ENCODE peak calls at places on chromosomes 12 and 14, in nine cellular contexts. V, M, P, F, C, Z, Q, E and W are unnamed samples.

GRCh38 chr12:117580718-117581062 is 219.3 kb upstream of the NOS1 start:
- DNase-seq in V (peak), M (peak), P (peak), F (peak), C (peak), Z (no peak), Q (no peak), E (peak), W (no peak)

GRCh38 chr12:38508246-38508645 is 191.7 kb downstream of the ALG10B start:
- DNase-seq in V (no peak), M (peak), P (no peak), F (no peak), C (no peak), Z (no peak), Q (no peak), E (no peak), W (no peak)

GRCh38 chr14:103748539-103748867 is 32.9 kb downstream of the ZFYVE21 start:
- DNase-seq in V (no peak), M (no peak), P (no peak), F (no peak), C (no peak), Z (no peak), Q (peak), E (no peak), W (no peak)

GRCh38 chr12:6954316-6954710 is 3.2 kb downstream of the PTPN6 start:
- DNase-seq in V (no peak), M (no peak), P (no peak), F (no peak), C (no peak), Z (no peak), Q (no peak), E (no peak), W (no peak)

GRCh38 chr14:65101631-65102440 is 481 bp downstream of the MAX start:
- DNase-seq in V (no peak), M (no peak), P (peak), F (peak), C (no peak), Z (no peak), Q (peak), E (no peak), W (peak)

GRCh38 chr12:83700858-83701257 is 1014.2 kb downstream of the TMTC2 start:
- DNase-seq in V (no peak), M (no peak), P (no peak), F (no peak), C (no peak), Z (no peak), Q (no peak), E (no peak), W (no peak)

GRCh38 chr14:33943081-33943480 is 7.8 kb downstream of the EGLN3 start:
- DNase-seq in V (no peak), M (peak), P (no peak), F (peak), C (no peak), Z (no peak), Q (no peak), E (no peak), W (no peak)

GRCh38 chr14:89369656-89370055 is 47.4 kb downstream of the FOXN3 start:
- DNase-seq in V (no peak), M (no peak), P (no peak), F (no peak), C (no peak), Z (no peak), Q (no peak), E (no peak), W (no peak)

GRCh38 chr12:30145351-30146017 is 361.7 kb upstream of the TMTC1 start:
- DNase-seq in V (no peak), M (no peak), P (no peak), F (no peak), C (no peak), Z (no peak), Q (no peak), E (no peak), W (no peak)

GRCh38 chr12:81639196-81639595 is 120.0 kb downstream of the PPFIA2 start:
- DNase-seq in V (no peak), M (no peak), P (no peak), F (no peak), C (no peak), Z (no peak), Q (no peak), E (no peak), W (no peak)

GRCh38 chr12:32988982-32989381 is 92.4 kb upstream of the PKP2 start:
- DNase-seq in V (no peak), M (no peak), P (no peak), F (no peak), C (no peak), Z (no peak), Q (no peak), E (no peak), W (no peak)

GRCh38 chr14:36773558-36773957 is 111.9 kb downstream of the PAX9 start:
- DNase-seq in V (no peak), M (no peak), P (no peak), F (no peak), C (no peak), Z (no peak), Q (no peak), E (no peak), W (no peak)

GRCh38 chr14:91009501-91010152 is 50.8 kb downstream of the RPS6KA5 start:
- DNase-seq in V (no peak), M (no peak), P (no peak), F (no peak), C (no peak), Z (no peak), Q (no peak), E (no peak), W (no peak)

GRCh38 chr12:92550661-92551060 is 152.1 kb upstream of the PLEKHG7 start:
- DNase-seq in V (no peak), M (no peak), P (no peak), F (no peak), C (no peak), Z (no peak), Q (no peak), E (no peak), W (no peak)

GRCh38 chr14:70416322-70416716 is 571 bp downstream of the SYNJ2BP start:
- DNase-seq in V (no peak), M (no peak), P (no peak), F (no peak), C (no peak), Z (no peak), Q (no peak), E (no peak), W (no peak)

GRCh38 chr12:82124711-82125110 is 233.5 kb downstream of the CCDC59 start:
- DNase-seq in V (no peak), M (no peak), P (no peak), F (peak), C (no peak), Z (no peak), Q (no peak), E (no peak), W (no peak)

GRCh38 chr14:74648643-74649042 is 36.6 kb upstream of the LTBP2 start:
- DNase-seq in V (no peak), M (no peak), P (no peak), F (no peak), C (no peak), Z (no peak), Q (no peak), E (no peak), W (no peak)

GRCh38 chr12:104177663-104178501 is 37.7 kb upstream of the TXNRD1 start:
- DNase-seq in V (peak), M (peak), P (peak), F (peak), C (peak), Z (peak), Q (peak), E (peak), W (peak)

GRCh38 chr14:103209054-103209453 is 85.8 kb downstream of the TNFAIP2 start:
- DNase-seq in V (no peak), M (no peak), P (peak), F (no peak), C (no peak), Z (no peak), Q (no peak), E (no peak), W (no peak)

GRCh38 chr12:103824845-103825244 is 16.2 kb downstream of the NT5DC3 start:
- DNase-seq in V (no peak), M (no peak), P (no peak), F (no peak), C (no peak), Z (no peak), Q (no peak), E (no peak), W (no peak)

GRCh38 chr12:123105427-123105826 is 45.5 kb downstream of the PITPNM2 start:
- DNase-seq in V (no peak), M (no peak), P (no peak), F (no peak), C (no peak), Z (no peak), Q (no peak), E (no peak), W (no peak)

GRCh38 chr12:20282411-20282810 is 85.9 kb upstream of the PDE3A start:
- DNase-seq in V (no peak), M (no peak), P (no peak), F (no peak), C (no peak), Z (no peak), Q (no peak), E (no peak), W (no peak)

GRCh38 chr14:84247693-84248092 is 1282.3 kb upstream of the FLRT2 start:
- DNase-seq in V (no peak), M (no peak), P (no peak), F (no peak), C (no peak), Z (no peak), Q (no peak), E (no peak), W (no peak)

GRCh38 chr12:102010265-102010994 is 51.4 kb downstream of the WASHC3 start:
- DNase-seq in V (no peak), M (no peak), P (no peak), F (no peak), C (no peak), Z (no peak), Q (peak), E (no peak), W (no peak)

GRCh38 chr14:80850197-80850814 is 91.2 kb downstream of the CEP128 start:
- DNase-seq in V (peak), M (no peak), P (no peak), F (no peak), C (no peak), Z (no peak), Q (no peak), E (no peak), W (no peak)

GRCh38 chr12:111842556-111843396 is 748 bp downstream of the MAPKAPK5 start:
- DNase-seq in V (no peak), M (no peak), P (peak), F (no peak), C (no peak), Z (peak), Q (peak), E (peak), W (no peak)

GRCh38 chr12:2052861-2053674 is at the start of gene CACNA1C:
- DNase-seq in V (no peak), M (peak), P (peak), F (no peak), C (peak), Z (peak), Q (no peak), E (no peak), W (peak)

GRCh38 chr14:71165121-71165574 is 257.9 kb downstream of the PCNX1 start:
- DNase-seq in V (no peak), M (no peak), P (peak), F (no peak), C (no peak), Z (no peak), Q (no peak), E (no peak), W (peak)

GRCh38 chr14:36684946-36685345 is 23.3 kb downstream of the PAX9 start:
- DNase-seq in V (no peak), M (no peak), P (no peak), F (no peak), C (no peak), Z (no peak), Q (no peak), E (no peak), W (no peak)

GRCh38 chr12:75684678-75685620 is 173.5 kb upstream of the KRR1 start:
- DNase-seq in V (no peak), M (no peak), P (no peak), F (no peak), C (no peak), Z (no peak), Q (no peak), E (no peak), W (no peak)

GRCh38 chr12:100141666-100141997 is 1.0 kb downstream of the BLTP3B start:
- DNase-seq in V (peak), M (no peak), P (no peak), F (peak), C (peak), Z (peak), Q (no peak), E (no peak), W (peak)

GRCh38 chr14:41607966-41608663 is 1.4 kb downstream of the LRFN5 start:
- DNase-seq in V (no peak), M (no peak), P (no peak), F (no peak), C (no peak), Z (no peak), Q (no peak), E (no peak), W (no peak)

GRCh38 chr12:51188359-51189051 is 15.6 kb upstream of the TFCP2 start:
- DNase-seq in V (no peak), M (peak), P (no peak), F (no peak), C (no peak), Z (no peak), Q (peak), E (no peak), W (no peak)

DNA sequence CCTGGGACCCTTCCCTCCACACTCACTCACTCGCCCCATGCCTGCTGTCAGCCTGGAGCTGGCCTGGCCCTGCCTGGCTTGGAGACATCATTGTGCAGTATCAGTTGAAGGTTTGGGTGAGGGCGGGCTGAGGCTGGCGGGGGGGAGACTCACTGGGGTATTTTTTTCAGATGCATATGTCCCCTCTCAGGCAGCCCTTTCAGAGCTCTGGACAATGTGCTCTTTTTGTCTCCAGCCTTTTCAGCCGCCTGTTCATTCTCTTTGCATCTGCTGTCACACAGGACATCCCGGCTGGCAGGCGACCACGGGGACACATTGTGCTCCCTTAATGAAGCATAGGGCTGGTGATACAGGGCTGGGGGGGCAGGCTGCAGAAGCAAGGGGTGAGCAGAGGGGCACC is 57.0 kb upstream of the PARP11 start:
- DNase-seq in V (no peak), M (no peak), P (no peak), F (no peak), C (no peak), Z (no peak), Q (no peak), E (no peak), W (no peak)
- TF ChIP-seq POLR2A in V (no peak), M (no peak), P (no peak), F (no peak), C (no peak), Z (no peak), Q (no peak), E (no peak), W (no peak)

DNA sequence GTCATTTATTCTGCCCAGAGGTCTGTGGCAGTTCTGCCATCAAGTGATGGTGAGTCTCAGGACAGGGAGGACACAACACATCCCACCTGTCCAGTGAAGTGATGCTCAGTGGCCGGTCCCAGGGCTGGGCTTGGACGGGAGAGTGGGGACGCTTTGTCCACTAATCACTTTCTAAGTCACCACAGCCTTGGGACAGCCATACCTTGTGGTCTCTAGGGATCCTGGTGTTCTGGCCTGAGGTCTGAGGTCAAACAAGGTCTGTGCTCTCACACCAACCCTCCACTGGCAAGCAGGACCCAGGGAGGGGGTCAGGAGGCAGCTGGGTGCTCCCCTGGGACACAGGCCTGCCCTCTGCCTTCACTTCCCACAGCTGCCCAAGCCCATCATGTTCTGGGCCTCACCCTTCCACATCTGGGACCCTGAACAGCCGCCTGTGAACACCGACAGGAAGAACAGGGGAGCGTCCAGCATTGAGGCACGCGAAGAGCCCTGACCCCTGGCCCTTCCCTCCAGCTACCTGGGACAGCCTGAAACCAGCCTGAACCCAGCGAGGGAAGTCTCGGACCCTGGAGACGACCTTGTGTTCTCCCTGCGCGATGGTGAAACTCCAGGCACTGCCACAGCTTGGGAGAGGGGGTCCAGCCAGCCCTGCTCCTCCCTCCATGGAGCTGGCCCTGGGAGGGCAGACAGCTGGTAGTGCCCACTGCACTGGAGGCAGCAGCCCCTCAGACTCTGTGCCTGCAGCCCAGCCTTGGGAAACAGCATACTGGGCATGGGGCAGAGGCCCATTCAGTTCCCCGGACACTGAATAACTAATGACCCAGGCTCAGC is 19.7 kb upstream of the GPR132 start:
- DNase-seq in V (no peak), M (no peak), P (no peak), F (no peak), C (no peak), Z (no peak), Q (peak), E (peak), W (no peak)
- TF ChIP-seq POLR2A in V (no peak), M (no peak), P (no peak), F (no peak), C (no peak), Z (no peak), Q (no peak), E (no peak), W (no peak)

GRCh38 chr12:132764231-132764630 is 2.6 kb upstream of the ANKLE2 start:
- DNase-seq in V (no peak), M (no peak), P (no peak), F (no peak), C (no peak), Z (no peak), Q (no peak), E (no peak), W (no peak)

GRCh38 chr12:132765366-132765765 is 3.7 kb upstream of the ANKLE2 start:
- DNase-seq in V (no peak), M (no peak), P (no peak), F (no peak), C (no peak), Z (no peak), Q (no peak), E (no peak), W (no peak)

GRCh38 chr12:132766380-132767085 is 4.9 kb upstream of the ANKLE2 start:
- DNase-seq in V (no peak), M (peak), P (peak), F (peak), C (no peak), Z (no peak), Q (no peak), E (no peak), W (no peak)

GRCh38 chr12:132761911-132762583 is 415 bp upstream of the ANKLE2 start:
- DNase-seq in V (peak), M (peak), P (peak), F (peak), C (peak), Z (peak), Q (peak), E (peak), W (peak)

GRCh38 chr12:132761032-132761910 is at the start of gene ANKLE2:
- DNase-seq in V (no peak), M (peak), P (peak), F (no peak), C (no peak), Z (peak), Q (peak), E (peak), W (peak)
- TF ChIP-seq POLR2A in V (no peak), M (no peak), P (no peak), F (no peak), C (peak), Z (peak), Q (no peak), E (peak), W (no peak)

DNA sequence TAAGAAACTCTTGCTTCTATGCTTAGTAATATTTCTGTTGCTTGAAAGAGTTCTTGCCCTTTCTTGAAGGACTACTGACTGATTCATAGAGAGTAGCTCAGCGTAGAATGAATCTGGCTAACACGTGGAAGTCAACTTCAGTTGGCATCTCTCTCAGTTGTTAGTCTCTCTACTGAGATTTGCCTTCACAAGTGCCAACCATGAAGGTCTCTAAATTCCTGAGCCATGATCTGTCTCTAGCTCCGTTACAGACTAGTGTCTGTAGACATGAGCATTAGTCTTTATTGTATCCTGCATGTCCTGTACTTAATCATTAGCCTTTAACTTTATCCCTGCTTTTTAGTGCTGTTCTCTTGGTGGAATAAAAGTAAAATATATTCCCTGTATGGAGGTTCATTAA is 19.1 kb upstream of the ALX1 start:
- DNase-seq in V (no peak), M (no peak), P (no peak), F (no peak), C (no peak), Z (no peak), Q (no peak), E (no peak), W (no peak)
- TF ChIP-seq POLR2A in V (no peak), M (no peak), P (no peak), F (no peak), C (no peak), Z (no peak), Q (no peak), E (no peak), W (no peak)

DNA sequence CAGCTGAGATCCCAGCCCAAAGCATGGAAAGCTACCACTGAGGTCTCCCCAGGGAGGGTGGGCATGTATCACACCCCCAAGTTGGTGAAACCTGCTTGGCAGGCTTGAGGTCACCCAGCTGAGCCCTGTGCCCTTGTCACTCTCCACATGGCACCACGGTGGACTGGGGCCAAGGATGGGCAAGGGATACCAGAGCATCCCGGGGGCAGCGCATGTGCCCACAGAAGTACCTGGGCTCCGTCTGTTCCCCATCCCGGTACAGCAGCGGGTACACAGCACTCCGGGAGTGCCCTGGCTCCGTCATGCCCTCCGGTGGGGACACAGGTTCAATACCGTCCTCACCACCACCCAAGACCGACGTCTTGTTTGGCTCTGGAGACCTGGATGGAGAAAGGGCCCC is 38.0 kb downstream of the RFLNA start:
- DNase-seq in V (no peak), M (no peak), P (no peak), F (no peak), C (no peak), Z (no peak), Q (no peak), E (no peak), W (no peak)
- TF ChIP-seq POLR2A in V (no peak), M (no peak), P (no peak), F (no peak), C (no peak), Z (no peak), Q (no peak), E (no peak), W (no peak)